ENCODE peak calls at places on chromosomes 5 and 9, in six cellular contexts. One of them, this sample, is unnamed.

GRCh38 chr9:124283232-124283814 is 25.6 kb downstream of the NEK6 start:
- DNase-seq in activated gamma-delta T cell: no peak
- DNase-seq in kidney: no peak
- DNase-seq in cardiac muscle cell: no peak
- DNase-seq in AG08396: no peak
- DNase-seq in substantia nigra: no peak
- DNase-seq in this sample: no peak

GRCh38 chr9:35422753-35423152 is 67.2 kb upstream of the RUSC2 start:
- DNase-seq in AG08396: no peak
- DNase-seq in activated gamma-delta T cell: no peak
- DNase-seq in kidney: no peak
- DNase-seq in cardiac muscle cell: no peak
- DNase-seq in substantia nigra: no peak
- DNase-seq in this sample: no peak

GRCh38 chr5:11719888-11720481 is 184.3 kb downstream of the CTNND2 start:
- DNase-seq in kidney: no peak
- DNase-seq in substantia nigra: peak; percentile 32
- DNase-seq in AG08396: no peak
- DNase-seq in activated gamma-delta T cell: no peak
- DNase-seq in cardiac muscle cell: no peak
- DNase-seq in this sample: peak; percentile 86

GRCh38 chr9:104882574-104882973 is 45.4 kb downstream of the ABCA1 start:
- DNase-seq in activated gamma-delta T cell: no peak
- DNase-seq in substantia nigra: no peak
- DNase-seq in kidney: no peak
- DNase-seq in AG08396: no peak
- DNase-seq in cardiac muscle cell: no peak
- DNase-seq in this sample: no peak

GRCh38 chr9:113391917-113392316 is 9.2 kb downstream of the ALAD start:
- DNase-seq in kidney: no peak
- DNase-seq in activated gamma-delta T cell: no peak
- DNase-seq in AG08396: no peak
- DNase-seq in substantia nigra: no peak
- DNase-seq in cardiac muscle cell: no peak
- DNase-seq in this sample: no peak

GRCh38 chr5:4191024-4191423 is 595.4 kb downstream of the IRX1 start:
- DNase-seq in substantia nigra: no peak
- DNase-seq in activated gamma-delta T cell: no peak
- DNase-seq in cardiac muscle cell: no peak
- DNase-seq in AG08396: no peak
- DNase-seq in kidney: no peak
- DNase-seq in this sample: peak; percentile 4

GRCh38 chr5:107322936-107323335 is 347.8 kb downstream of the EFNA5 start:
- DNase-seq in substantia nigra: no peak
- DNase-seq in kidney: no peak
- DNase-seq in cardiac muscle cell: no peak
- DNase-seq in AG08396: no peak
- DNase-seq in activated gamma-delta T cell: no peak
- DNase-seq in this sample: no peak

GRCh38 chr9:115522928-115523327 is 405.0 kb upstream of the TNC start:
- DNase-seq in AG08396: no peak
- DNase-seq in kidney: no peak
- DNase-seq in cardiac muscle cell: no peak
- DNase-seq in activated gamma-delta T cell: no peak
- DNase-seq in substantia nigra: no peak
- DNase-seq in this sample: peak; percentile 49

GRCh38 chr5:58871648-58872242 is 288.9 kb downstream of the RAB3C start:
- DNase-seq in kidney: no peak
- DNase-seq in substantia nigra: no peak
- DNase-seq in cardiac muscle cell: peak; percentile 61
- DNase-seq in activated gamma-delta T cell: no peak
- DNase-seq in AG08396: no peak
- DNase-seq in this sample: peak; percentile 33

GRCh38 chr5:29942089-29942488 is 1251.4 kb upstream of the CDH6 start:
- DNase-seq in AG08396: no peak
- DNase-seq in activated gamma-delta T cell: no peak
- DNase-seq in substantia nigra: no peak
- DNase-seq in cardiac muscle cell: no peak
- DNase-seq in kidney: no peak
- DNase-seq in this sample: no peak

GRCh38 chr5:173627860-173628392 is 11.5 kb upstream of the BOD1 start:
- DNase-seq in kidney: peak; percentile 38
- DNase-seq in AG08396: no peak
- DNase-seq in substantia nigra: peak; percentile 54
- DNase-seq in cardiac muscle cell: no peak
- DNase-seq in activated gamma-delta T cell: no peak
- DNase-seq in this sample: peak; percentile 53

GRCh38 chr5:54553659-54554207 is 36.2 kb downstream of the SNX18 start:
- DNase-seq in AG08396: no peak
- DNase-seq in activated gamma-delta T cell: no peak
- DNase-seq in kidney: no peak
- DNase-seq in substantia nigra: peak; percentile 32
- DNase-seq in cardiac muscle cell: no peak
- DNase-seq in this sample: no peak

GRCh38 chr5:134079748-134080581 is 34.5 kb upstream of the TCF7 start:
- DNase-seq in AG08396: no peak
- DNase-seq in kidney: no peak
- DNase-seq in cardiac muscle cell: no peak
- DNase-seq in substantia nigra: no peak
- DNase-seq in activated gamma-delta T cell: no peak
- DNase-seq in this sample: no peak

GRCh38 chr9:125544988-125545651 is 161.9 kb downstream of the MAPKAP1 start:
- DNase-seq in AG08396: peak; percentile 57
- DNase-seq in cardiac muscle cell: peak; percentile 72
- DNase-seq in substantia nigra: no peak
- DNase-seq in activated gamma-delta T cell: no peak
- DNase-seq in kidney: no peak
- DNase-seq in this sample: no peak

GRCh38 chr5:146640285-146640896 is 124.4 kb upstream of the GPR151 start:
- DNase-seq in cardiac muscle cell: no peak
- DNase-seq in substantia nigra: no peak
- DNase-seq in activated gamma-delta T cell: no peak
- DNase-seq in kidney: no peak
- DNase-seq in AG08396: no peak
- DNase-seq in this sample: peak; percentile 18

GRCh38 chr5:42349163-42349562 is 74.1 kb upstream of the GHR start:
- DNase-seq in cardiac muscle cell: no peak
- DNase-seq in activated gamma-delta T cell: no peak
- DNase-seq in substantia nigra: no peak
- DNase-seq in kidney: no peak
- DNase-seq in AG08396: no peak
- DNase-seq in this sample: no peak

GRCh38 chr5:1171340-1171941 is 30.0 kb upstream of the SLC6A19 start:
- DNase-seq in activated gamma-delta T cell: no peak
- DNase-seq in kidney: peak; percentile 52
- DNase-seq in AG08396: no peak
- DNase-seq in cardiac muscle cell: peak; percentile 63
- DNase-seq in substantia nigra: no peak
- DNase-seq in this sample: no peak

GRCh38 chr9:95085861-95086563 is 231.5 kb downstream of the FANCC start:
- DNase-seq in activated gamma-delta T cell: no peak
- DNase-seq in AG08396: no peak
- DNase-seq in kidney: no peak
- DNase-seq in substantia nigra: no peak
- DNase-seq in cardiac muscle cell: no peak
- DNase-seq in this sample: no peak

GRCh38 chr9:25562101-25562500 is 116.1 kb downstream of the TUSC1 start:
- DNase-seq in activated gamma-delta T cell: no peak
- DNase-seq in cardiac muscle cell: no peak
- DNase-seq in substantia nigra: no peak
- DNase-seq in AG08396: no peak
- DNase-seq in kidney: no peak
- DNase-seq in this sample: peak; percentile 72

GRCh38 chr5:139746691-139747582 is 48.7 kb upstream of the PSD2 start:
- DNase-seq in kidney: peak; percentile 87
- DNase-seq in substantia nigra: no peak
- DNase-seq in cardiac muscle cell: no peak
- DNase-seq in activated gamma-delta T cell: peak; percentile 77
- DNase-seq in AG08396: no peak
- DNase-seq in this sample: peak; percentile 81

GRCh38 chr9:126591083-126591482 is 22.6 kb upstream of the LMX1B start:
- DNase-seq in substantia nigra: no peak
- DNase-seq in cardiac muscle cell: no peak
- DNase-seq in activated gamma-delta T cell: no peak
- DNase-seq in kidney: no peak
- DNase-seq in AG08396: no peak
- DNase-seq in this sample: peak; percentile 61

GRCh38 chr9:80028501-80028900 is 456.7 kb downstream of the TLE4 start:
- DNase-seq in AG08396: no peak
- DNase-seq in cardiac muscle cell: no peak
- DNase-seq in kidney: no peak
- DNase-seq in activated gamma-delta T cell: no peak
- DNase-seq in substantia nigra: no peak
- DNase-seq in this sample: no peak

GRCh38 chr9:98172604-98173003 is 19.8 kb downstream of the CORO2A start:
- DNase-seq in substantia nigra: no peak
- DNase-seq in kidney: no peak
- DNase-seq in cardiac muscle cell: no peak
- DNase-seq in AG08396: no peak
- DNase-seq in activated gamma-delta T cell: no peak
- DNase-seq in this sample: peak; percentile 73

GRCh38 chr9:98521141-98521540 is 187.6 kb downstream of the GABBR2 start:
- DNase-seq in activated gamma-delta T cell: no peak
- DNase-seq in substantia nigra: no peak
- DNase-seq in AG08396: peak; percentile 48
- DNase-seq in kidney: no peak
- DNase-seq in cardiac muscle cell: peak; percentile 56
- DNase-seq in this sample: no peak

This sample was measured in mesendoderm.